ENCODE peak calls at places on chromosome 1, in six cellular contexts. M is omental fat pad; Z is memory B cell; C is upper lobe of left lung; Q is CD4-positive, CD25-positive, alpha-beta regulatory T cell; B is activated naive CD8-positive, alpha-beta T cell treated with anti-CD3 and anti-CD28 coated beads, Interleukin-2, amount 50 U/mL, for 24 hours. A is an unnamed sample.

GRCh38 chr1:242017580-242018233 is 18.8 kb upstream of the MAP1LC3C start:
- ATAC-seq in M (no peak), Z (peak; percentile 59), C (peak; percentile 82), Q (no peak), B (no peak), A (peak; percentile 69)

GRCh38 chr1:245336149-245336983 is 181.6 kb downstream of the KIF26B start:
- ATAC-seq in M (no peak), Z (no peak), C (no peak), Q (no peak), B (no peak), A (no peak)

GRCh38 chr1:201686709-201687455 is 142.1 kb upstream of the IPO9 start:
- ATAC-seq in M (no peak), Z (no peak), C (no peak), Q (no peak), B (no peak), A (no peak)

GRCh38 chr1:191869790-191870312 is 288.4 kb upstream of the RGS18 start:
- ATAC-seq in M (no peak), Z (no peak), C (no peak), Q (no peak), B (no peak), A (no peak)

GRCh38 chr1:83581747-83582146 is 417.2 kb downstream of the TTLL7 start:
- ATAC-seq in M (no peak), Z (no peak), C (no peak), Q (no peak), B (no peak), A (no peak)

GRCh38 chr1:236039736-236040670 is 24.9 kb downstream of the NID1 start:
- ATAC-seq in M (no peak), Z (no peak), C (peak; percentile 78), Q (no peak), B (no peak), A (peak; percentile 74)

GRCh38 chr1:112957133-112957812 is 1.3 kb upstream of the SLC16A1 start:
- ATAC-seq in M (peak; percentile 48), Z (peak; percentile 58), C (peak; percentile 32), Q (peak; percentile 56), B (peak; percentile 54), A (peak; percentile 45)

GRCh38 chr1:225880210-225880584 is 2.0 kb downstream of the TMEM63A start:
- ATAC-seq in M (no peak), Z (no peak), C (no peak), Q (no peak), B (peak; percentile 0), A (no peak)

A was measured in gastroesophageal sphincter.